ENCODE peak calls at places on chromosomes 7 and 10, in five cellular contexts. L is amygdala, D is left ventricle myocardium inferior, G is non-pigmented ciliary epithelial cell, S is Calu3. P is an unnamed sample.
A peak's percentile ranks its signal among the peaks of the same experiment; 100 is the strongest.

GRCh38 chr7:105336009-105336408 is 52.7 kb downstream of the SRPK2 start:
- DNase-seq in L (no peak), D (no peak), G (no peak), S (no peak), P (no peak)

GRCh38 chr7:44959433-44959951 is 19.3 kb downstream of the MYO1G start:
- DNase-seq in L (no peak), D (no peak), G (no peak), S (no peak), P (no peak)

GRCh38 chr7:75989726-75990388 is 4.5 kb downstream of the TMEM120A start:
- DNase-seq in L (no peak), D (peak; percentile 65), G (no peak), S (no peak), P (no peak)

GRCh38 chr10:117262296-117263293 is 21.7 kb downstream of the SLC18A2 start:
- DNase-seq in L (no peak), D (no peak), G (no peak), S (no peak), P (no peak)

GRCh38 chr10:69865450-69865849 is 63.7 kb downstream of the COL13A1 start:
- DNase-seq in L (no peak), D (no peak), G (no peak), S (peak; percentile 35), P (no peak)

GRCh38 chr10:70481105-70481504 is 2.5 kb downstream of the PALD1 start:
- DNase-seq in L (no peak), D (no peak), G (no peak), S (no peak), P (peak; percentile 38)

GRCh38 chr7:143384148-143384547 is 3.0 kb downstream of the ZYX start:
- DNase-seq in L (no peak), D (no peak), G (no peak), S (no peak), P (no peak)

GRCh38 chr7:657565-658119 is 68.9 kb upstream of the DNAAF5 start:
- DNase-seq in L (no peak), D (no peak), G (no peak), S (no peak), P (no peak)

GRCh38 chr10:103559776-103560175 is 66.3 kb downstream of the NEURL1 start:
- DNase-seq in L (no peak), D (no peak), G (no peak), S (no peak), P (no peak)

GRCh38 chr10:114881916-114882315 is 56.1 kb upstream of the TRUB1 start:
- DNase-seq in L (no peak), D (no peak), G (no peak), S (no peak), P (no peak)

GRCh38 chr7:148485618-148486017 is 104.9 kb upstream of the C7orf33 start:
- DNase-seq in L (no peak), D (no peak), G (no peak), S (no peak), P (no peak)

GRCh38 chr10:80154978-80155695 is 22.6 kb downstream of the PLAC9 start:
- DNase-seq in L (no peak), D (no peak), G (peak; percentile 77), S (no peak), P (no peak)

GRCh38 chr7:130993671-130994365 is 259.8 kb upstream of the KLF14 start:
- DNase-seq in L (no peak), D (no peak), G (no peak), S (no peak), P (no peak)

GRCh38 chr7:157560258-157560654 is 223.5 kb downstream of the DNAJB6 start:
- DNase-seq in L (no peak), D (no peak), G (no peak), S (no peak), P (no peak)

GRCh38 chr7:50962962-50963374 is 180.3 kb upstream of the GRB10 start:
- DNase-seq in L (no peak), D (peak; percentile 78), G (no peak), S (peak; percentile 92), P (no peak)

GRCh38 chr10:12547301-12547771 is 198.0 kb downstream of the CAMK1D start:
- DNase-seq in L (no peak), D (no peak), G (no peak), S (no peak), P (no peak)

GRCh38 chr10:103086261-103086660 is 106.8 kb downstream of the NT5C2 start:
- DNase-seq in L (no peak), D (no peak), G (no peak), S (no peak), P (no peak)

GRCh38 chr10:110007701-110008517 is at the start of gene ADD3:
- DNase-seq in L (peak; percentile 93), D (peak; percentile 96), G (peak; percentile 71), S (peak; percentile 87), P (peak; percentile 88)

GRCh38 chr7:84238611-84239010 is 44.0 kb upstream of the SEMA3A start:
- DNase-seq in L (no peak), D (no peak), G (no peak), S (no peak), P (no peak)

GRCh38 chr7:75604408-75604807 is 112.3 kb downstream of the SPDYE5 start:
- DNase-seq in L (no peak), D (no peak), G (no peak), S (no peak), P (no peak)

GRCh38 chr7:143967398-143967797 is 12.8 kb downstream of the OR2F1 start:
- DNase-seq in L (no peak), D (no peak), G (no peak), S (no peak), P (no peak)

GRCh38 chr10:32388258-32389027 is 41.5 kb upstream of the EPC1 start:
- DNase-seq in L (no peak), D (no peak), G (no peak), S (no peak), P (no peak)

P was measured in C1 segment of cervical spinal cord.